ENCODE peak calls at places on chromosomes 16 and 17, in seven cellular contexts. J is stomach, F is heart right ventricle, M is uterus, C is endothelial cell of umbilical vein, T is tibial artery, S is aorta. U is an unnamed sample. For H3K4me1 and H3K36me3, the result is how much of the 10 kb centered on the place peaks cover.

GRCh38 chr16:1884155-1884760 is 12.3 kb upstream of the MEIOB start:
- DNase-seq in J (no peak), F (no peak), M (no peak), C (peak), T (no peak), S (no peak), U (no peak)

GRCh38 chr17:34199449-34199848 is 55.6 kb upstream of the CCL2 start:
- DNase-seq in J (no peak), F (no peak), M (no peak), C (no peak), T (no peak), S (no peak), U (no peak)

GRCh38 chr17:36082062-36082461 is 7.9 kb downstream of the CCL3 start:
- DNase-seq in J (no peak), F (no peak), M (no peak), C (no peak), T (no peak), S (no peak), U (no peak)

GRCh38 chr17:78808106-78808635 is 26.1 kb upstream of the CYTH1 start:
- DNase-seq in J (no peak), F (no peak), M (no peak), C (no peak), T (no peak), S (no peak), U (no peak)

GRCh38 chr16:90083139-90083538 is 6.0 kb upstream of the PRDM7 start:
- DNase-seq in J (no peak), F (no peak), M (no peak), C (no peak), T (no peak), S (no peak), U (no peak)

GRCh38 chr17:2138768-2139167 is 83.9 kb downstream of the HIC1 start:
- DNase-seq in J (no peak), F (no peak), M (no peak), C (peak), T (no peak), S (no peak), U (no peak)

GRCh38 chr16:35210681-35211433 is 1751.4 kb downstream of the TP53TG3F start:
- DNase-seq in J (no peak), F (no peak), M (no peak), C (no peak), T (no peak), S (no peak), U (no peak)

GRCh38 chr17:74757931-74758845 is 9.8 kb downstream of the NHERF1 start:
- DNase-seq in J (peak), F (no peak), M (no peak), C (no peak), T (no peak), S (no peak), U (no peak)

GRCh38 chr17:21001813-21002221 is 41.0 kb downstream of the USP22 start:
- DNase-seq in J (no peak), F (no peak), M (no peak), C (no peak), T (no peak), S (no peak), U (no peak)

GRCh38 chr16:56269824-56270684 is 78.8 kb downstream of the GNAO1 start:
- DNase-seq in J (no peak), F (peak), M (no peak), C (no peak), T (peak), S (peak), U (peak)

GRCh38 chr17:17235212-17236174 is 1.5 kb downstream of the FLCN start:
- DNase-seq in J (no peak), F (no peak), M (no peak), C (peak), T (no peak), S (no peak), U (no peak)

GRCh38 chr16:21645261-21645721 is 7.1 kb downstream of the IGSF6 start:
- DNase-seq in J (no peak), F (no peak), M (no peak), C (no peak), T (no peak), S (no peak), U (no peak)

GRCh38 chr17:31525801-31526549 is 134.5 kb downstream of the RAB11FIP4 start:
- DNase-seq in J (no peak), F (no peak), M (no peak), C (no peak), T (no peak), S (no peak), U (no peak)

GRCh38 chr16:2811703-2812471 is 5.2 kb upstream of the PRSS21 start:
- DNase-seq in J (no peak), F (no peak), M (no peak), C (no peak), T (no peak), S (peak), U (no peak)

GRCh38 chr17:75516619-75517276 is 420 bp downstream of the TSEN54 start:
- DNase-seq in J (no peak), F (peak), M (peak), C (no peak), T (no peak), S (peak), U (peak)

GRCh38 chr16:70437017-70437581 is 1.8 kb downstream of the ST3GAL2 start:
- DNase-seq in J (no peak), F (no peak), M (peak), C (peak), T (no peak), S (no peak), U (no peak)

GRCh38 chr17:78935419-78936323 is 10.5 kb upstream of the TIMP2 start:
- DNase-seq in J (peak), F (peak), M (peak), C (peak), T (peak), S (peak), U (peak)

GRCh38 chr16:74651841-74652240 is 14.8 kb downstream of the RFWD3 start:
- DNase-seq in J (no peak), F (no peak), M (no peak), C (no peak), T (no peak), S (no peak), U (no peak)

GRCh38 chr17:77214743-77215142 is 74.0 kb downstream of the SEC14L1 start:
- DNase-seq in J (peak), F (no peak), M (no peak), C (no peak), T (no peak), S (no peak), U (peak)

GRCh38 chr17:75109407-75110236 is at the start of gene ARMC7:
- DNase-seq in J (peak), F (peak), M (peak), C (peak), T (peak), S (peak), U (peak)

GRCh38 chr17:45394913-45395568 is 37.6 kb downstream of the ARHGAP27 start:
- DNase-seq in J (peak), F (peak), M (peak), C (peak), T (no peak), S (peak), U (peak)

GRCh38 chr16:1002399-1003161 is 21.0 kb downstream of the SOX8 start:
- DNase-seq in J (peak), F (no peak), M (no peak), C (peak), T (no peak), S (no peak), U (no peak)

GRCh38 chr16:58128721-58129096 is 472 bp downstream of the CFAP20 start:
- DNase-seq in J (no peak), F (peak), M (no peak), C (no peak), T (no peak), S (peak), U (peak)

GRCh38 chr17:54982399-54982798 is 13.8 kb downstream of the STXBP4 start:
- DNase-seq in J (no peak), F (no peak), M (no peak), C (peak), T (no peak), S (no peak), U (no peak)

GRCh38 chr17:27958708-27959381 is 65.7 kb upstream of the LYRM9 start:
- DNase-seq in J (no peak), F (no peak), M (no peak), C (no peak), T (no peak), S (no peak), U (no peak)

GRCh38 chr17:17713839-17714238 is 32.6 kb downstream of the RAI1 start:
- DNase-seq in J (peak), F (no peak), M (no peak), C (no peak), T (peak), S (peak), U (peak)

GRCh38 chr16:70396209-70396904 is 42.5 kb downstream of the ST3GAL2 start:
- DNase-seq in J (no peak), F (no peak), M (no peak), C (no peak), T (no peak), S (no peak), U (no peak)

GRCh38 chr17:19304209-19304608 is 58.3 kb downstream of the B9D1 start:
- DNase-seq in J (peak), F (no peak), M (no peak), C (peak), T (no peak), S (peak), U (no peak)

GRCh38 chr17:81295678-81296381 is 723 bp upstream of the SLC38A10 start:
- DNase-seq in J (peak), F (no peak), M (no peak), C (peak), T (no peak), S (no peak), U (no peak)

GRCh38 chr17:72726936-72727335 is 365.6 kb downstream of the SLC39A11 start:
- DNase-seq in J (no peak), F (no peak), M (no peak), C (no peak), T (no peak), S (no peak), U (no peak)
- H3K27ac ChIP-seq in J (no peak), F (no peak), M (no peak), C (no peak), T (no peak), S (no peak), U (no peak)

GRCh38 chr17:59837362-59838195 is 55.2 kb downstream of the TUBD1 start:
- DNase-seq in J (peak), F (no peak), M (peak), C (peak), T (peak), S (no peak), U (peak)
- H3K4me1 ChIP-seq in J (under half), F (under half), M (under half), C (under half), T (under half), S (under half), U (under half)

DNA sequence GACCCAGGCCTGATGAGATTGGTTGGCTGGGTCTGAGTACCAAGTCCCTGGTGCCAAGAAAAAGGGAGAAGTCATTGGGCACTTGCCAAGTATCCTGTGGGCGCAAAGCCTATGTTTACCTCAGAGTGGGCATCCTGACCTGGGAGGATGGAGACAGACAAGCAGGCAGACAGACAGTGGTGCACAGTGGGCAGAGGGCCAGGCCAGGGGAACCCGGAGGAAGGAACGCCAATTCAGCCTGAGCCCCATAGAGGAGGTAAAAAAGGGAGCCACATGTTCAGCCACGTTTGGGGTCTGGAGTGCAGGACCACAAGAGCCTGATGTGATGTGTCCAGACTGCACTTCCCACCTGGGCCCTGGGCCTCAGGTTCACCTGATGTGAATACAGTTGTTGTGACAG is 5.4 kb downstream of the PHKG2 start:
- DNase-seq in J (no peak), F (no peak), M (no peak), C (no peak), T (no peak), S (no peak), U (no peak)
- H3K36me3 ChIP-seq in J (half or more), F (half or more), M (under half), C (under half), T (under half), S (under half), U (half or more)

GRCh38 chr16:88805340-88805715 is 1.7 kb downstream of the CDT1 start:
- DNase-seq in J (no peak), F (no peak), M (no peak), C (no peak), T (peak), S (no peak), U (no peak)

GRCh38 chr16:88803264-88803987 is at the start of gene CDT1:
- DNase-seq in J (peak), F (peak), M (peak), C (peak), T (peak), S (peak), U (peak)

GRCh38 chr16:88805887-88806393 is 2.4 kb downstream of the CDT1 start:
- DNase-seq in J (no peak), F (no peak), M (no peak), C (no peak), T (peak), S (no peak), U (no peak)

GRCh38 chr16:88804173-88804551 is 573 bp downstream of the CDT1 start:
- DNase-seq in J (no peak), F (no peak), M (peak), C (no peak), T (peak), S (no peak), U (no peak)

DNA sequence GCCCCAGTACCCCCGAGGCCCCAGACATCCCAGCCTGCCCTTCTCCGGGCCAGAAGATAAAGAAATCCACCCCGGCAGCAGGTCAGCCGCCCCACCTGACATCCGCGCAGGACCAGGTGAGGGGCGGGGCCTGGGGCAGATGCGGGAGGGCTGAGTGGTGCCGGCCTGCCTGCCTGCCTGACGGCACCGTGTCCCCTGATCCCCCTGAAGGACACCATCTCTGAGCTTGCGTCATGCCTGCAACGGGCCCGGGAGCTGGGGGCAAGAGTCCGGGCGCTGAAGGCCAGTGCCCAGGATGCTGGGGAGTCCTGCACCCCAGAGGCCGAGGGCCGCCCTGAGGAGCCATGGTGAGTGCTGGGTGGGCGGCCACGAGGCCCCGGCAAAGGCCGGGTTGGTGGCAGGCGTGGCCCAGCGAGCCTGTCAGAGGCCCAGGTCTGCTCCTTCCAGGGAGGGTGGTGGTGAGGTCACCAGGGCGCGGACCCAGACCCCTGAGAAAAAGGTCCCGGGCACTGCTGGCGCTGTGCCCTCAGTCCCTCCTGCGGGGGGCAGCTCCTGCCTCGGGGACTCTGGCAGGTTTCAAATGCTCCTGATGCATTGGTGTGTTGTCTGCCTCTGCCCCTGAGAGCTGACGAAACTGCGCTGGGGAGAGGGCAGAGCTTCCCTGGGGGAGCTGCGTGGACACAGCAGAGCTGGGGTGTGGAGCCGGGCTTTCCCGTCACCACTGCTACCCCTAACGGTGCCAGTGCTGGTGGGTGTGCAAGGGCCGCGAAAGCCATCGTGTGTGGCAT is 1.2 kb downstream of the CDT1 start:
- DNase-seq in J (no peak), F (no peak), M (no peak), C (no peak), T (peak), S (no peak), U (no peak)
- H3K27ac ChIP-seq in J (no peak), F (no peak), M (no peak), C (no peak), T (no peak), S (no peak), U (no peak)

U was measured in heart left ventricle.